ENCODE peak calls at places on chromosomes 16 and 17, in eight cellular contexts. One of them, this sample, is unnamed.

GRCh38 chr16:4564661-4565267 is 8.6 kb downstream of the C16orf96 start:
- DNase-seq in endothelial cell of umbilical vein: no peak
- DNase-seq in GM12891: no peak
- DNase-seq in prostate gland: no peak
- DNase-seq in breast epithelium: no peak
- DNase-seq in H1: no peak
- DNase-seq in GM12878: no peak
- DNase-seq in GM23338: no peak
- DNase-seq in this sample: no peak

GRCh38 chr16:2365397-2365796 is 24.9 kb upstream of the ABCA3 start:
- DNase-seq in endothelial cell of umbilical vein: no peak
- DNase-seq in GM12891: no peak
- DNase-seq in prostate gland: no peak
- DNase-seq in breast epithelium: no peak
- DNase-seq in H1: no peak
- DNase-seq in GM12878: no peak
- DNase-seq in GM23338: no peak
- DNase-seq in this sample: no peak

GRCh38 chr17:79645022-79645776 is 34.3 kb upstream of the RBFOX3 start:
- DNase-seq in endothelial cell of umbilical vein: no peak
- DNase-seq in GM12891: no peak
- DNase-seq in prostate gland: no peak
- DNase-seq in breast epithelium: peak
- DNase-seq in H1: no peak
- DNase-seq in GM12878: no peak
- DNase-seq in GM23338: no peak
- DNase-seq in this sample: no peak

GRCh38 chr16:81650982-81651562 is 128.0 kb upstream of the PLCG2 start:
- DNase-seq in endothelial cell of umbilical vein: no peak
- DNase-seq in GM12891: no peak
- DNase-seq in prostate gland: peak
- DNase-seq in breast epithelium: no peak
- DNase-seq in H1: no peak
- DNase-seq in GM12878: no peak
- DNase-seq in GM23338: peak
- DNase-seq in this sample: no peak

GRCh38 chr17:36188891-36189306 is 7.7 kb downstream of the CCL3L1 start:
- DNase-seq in endothelial cell of umbilical vein: no peak
- DNase-seq in GM12891: no peak
- DNase-seq in prostate gland: no peak
- DNase-seq in breast epithelium: no peak
- DNase-seq in H1: no peak
- DNase-seq in GM12878: peak
- DNase-seq in GM23338: no peak
- DNase-seq in this sample: no peak

GRCh38 chr17:65277576-65277975 is 140.4 kb downstream of the RGS9 start:
- DNase-seq in endothelial cell of umbilical vein: no peak
- DNase-seq in GM12891: no peak
- DNase-seq in prostate gland: no peak
- DNase-seq in breast epithelium: no peak
- DNase-seq in H1: no peak
- DNase-seq in GM12878: no peak
- DNase-seq in GM23338: no peak
- DNase-seq in this sample: no peak

GRCh38 chr16:23955088-23955487 is 119.3 kb downstream of the PRKCB start:
- DNase-seq in endothelial cell of umbilical vein: no peak
- DNase-seq in GM12891: no peak
- DNase-seq in prostate gland: no peak
- DNase-seq in breast epithelium: no peak
- DNase-seq in H1: no peak
- DNase-seq in GM12878: no peak
- DNase-seq in GM23338: no peak
- DNase-seq in this sample: no peak

GRCh38 chr16:79163666-79164377 is 436.7 kb downstream of the MAF start:
- DNase-seq in endothelial cell of umbilical vein: no peak
- DNase-seq in GM12891: no peak
- DNase-seq in prostate gland: no peak
- DNase-seq in breast epithelium: no peak
- DNase-seq in H1: no peak
- DNase-seq in GM12878: no peak
- DNase-seq in GM23338: no peak
- DNase-seq in this sample: no peak

GRCh38 chr16:75087040-75087979 is 29.3 kb downstream of the LDHD start:
- DNase-seq in endothelial cell of umbilical vein: peak
- DNase-seq in GM12891: no peak
- DNase-seq in prostate gland: no peak
- DNase-seq in breast epithelium: no peak
- DNase-seq in H1: no peak
- DNase-seq in GM12878: no peak
- DNase-seq in GM23338: no peak
- DNase-seq in this sample: no peak

GRCh38 chr16:87474566-87474996 is 18.2 kb downstream of the ZCCHC14 start:
- DNase-seq in endothelial cell of umbilical vein: no peak
- DNase-seq in GM12891: no peak
- DNase-seq in prostate gland: no peak
- DNase-seq in breast epithelium: no peak
- DNase-seq in H1: no peak
- DNase-seq in GM12878: no peak
- DNase-seq in GM23338: no peak
- DNase-seq in this sample: no peak

GRCh38 chr16:1174477-1175357 is 21.8 kb downstream of the CACNA1H start:
- DNase-seq in endothelial cell of umbilical vein: no peak
- DNase-seq in GM12891: no peak
- DNase-seq in prostate gland: no peak
- DNase-seq in breast epithelium: no peak
- DNase-seq in H1: no peak
- DNase-seq in GM12878: no peak
- DNase-seq in GM23338: no peak
- DNase-seq in this sample: no peak

GRCh38 chr17:81494984-81495383 is 17.6 kb downstream of the ACTG1 start:
- DNase-seq in endothelial cell of umbilical vein: no peak
- DNase-seq in GM12891: no peak
- DNase-seq in prostate gland: no peak
- DNase-seq in breast epithelium: no peak
- DNase-seq in H1: no peak
- DNase-seq in GM12878: no peak
- DNase-seq in GM23338: no peak
- DNase-seq in this sample: no peak

GRCh38 chr17:55454906-55455474 is 33.4 kb upstream of the MMD start:
- DNase-seq in endothelial cell of umbilical vein: no peak
- DNase-seq in GM12891: no peak
- DNase-seq in prostate gland: peak
- DNase-seq in breast epithelium: no peak
- DNase-seq in H1: no peak
- DNase-seq in GM12878: no peak
- DNase-seq in GM23338: no peak
- DNase-seq in this sample: no peak

GRCh38 chr16:85352221-85352620 is 239.9 kb upstream of the CIBAR2 start:
- DNase-seq in endothelial cell of umbilical vein: peak
- DNase-seq in GM12891: no peak
- DNase-seq in prostate gland: no peak
- DNase-seq in breast epithelium: no peak
- DNase-seq in H1: no peak
- DNase-seq in GM12878: no peak
- DNase-seq in GM23338: peak
- DNase-seq in this sample: no peak

GRCh38 chr17:67531291-67531690 is 154.2 kb downstream of the PITPNC1 start:
- DNase-seq in endothelial cell of umbilical vein: no peak
- DNase-seq in GM12891: no peak
- DNase-seq in prostate gland: no peak
- DNase-seq in breast epithelium: no peak
- DNase-seq in H1: no peak
- DNase-seq in GM12878: no peak
- DNase-seq in GM23338: peak
- DNase-seq in this sample: peak

GRCh38 chr16:30585400-30586191 is at the start of gene ZNF785:
- DNase-seq in endothelial cell of umbilical vein: peak
- DNase-seq in GM12891: peak
- DNase-seq in prostate gland: peak
- DNase-seq in breast epithelium: peak
- DNase-seq in H1: peak
- DNase-seq in GM12878: peak
- DNase-seq in GM23338: peak
- DNase-seq in this sample: peak
- TF ChIP-seq POLR2AphosphoS5 in endothelial cell of umbilical vein: peak
- TF ChIP-seq POLR2AphosphoS5 in GM12891: peak
- TF ChIP-seq POLR2AphosphoS5 in prostate gland: peak
- TF ChIP-seq POLR2AphosphoS5 in breast epithelium: peak
- TF ChIP-seq POLR2AphosphoS5 in H1: peak
- TF ChIP-seq POLR2AphosphoS5 in GM12878: no peak
- TF ChIP-seq POLR2AphosphoS5 in GM23338: peak
- TF ChIP-seq POLR2AphosphoS5 in this sample: no peak

GRCh38 chr17:3683054-3683511 is 12.9 kb downstream of the P2RX5 start:
- DNase-seq in endothelial cell of umbilical vein: peak
- DNase-seq in GM12891: peak
- DNase-seq in prostate gland: no peak
- DNase-seq in breast epithelium: no peak
- DNase-seq in H1: no peak
- DNase-seq in GM12878: peak
- DNase-seq in GM23338: peak
- DNase-seq in this sample: peak

GRCh38 chr17:3682033-3682432 is 13.4 kb downstream of the EMC6 start:
- DNase-seq in endothelial cell of umbilical vein: no peak
- DNase-seq in GM12891: no peak
- DNase-seq in prostate gland: no peak
- DNase-seq in breast epithelium: no peak
- DNase-seq in H1: no peak
- DNase-seq in GM12878: no peak
- DNase-seq in GM23338: no peak
- DNase-seq in this sample: no peak

GRCh38 chr17:3687949-3688614 is 7.9 kb downstream of the P2RX5 start:
- DNase-seq in endothelial cell of umbilical vein: no peak
- DNase-seq in GM12891: no peak
- DNase-seq in prostate gland: no peak
- DNase-seq in breast epithelium: no peak
- DNase-seq in H1: no peak
- DNase-seq in GM12878: no peak
- DNase-seq in GM23338: peak
- DNase-seq in this sample: no peak

GRCh38 chr17:3688852-3689261 is 7.1 kb downstream of the P2RX5 start:
- DNase-seq in endothelial cell of umbilical vein: no peak
- DNase-seq in GM12891: no peak
- DNase-seq in prostate gland: no peak
- DNase-seq in breast epithelium: no peak
- DNase-seq in H1: no peak
- DNase-seq in GM12878: no peak
- DNase-seq in GM23338: no peak
- DNase-seq in this sample: no peak

GRCh38 chr17:3685174-3685812 is 10.7 kb downstream of the P2RX5 start:
- DNase-seq in endothelial cell of umbilical vein: no peak
- DNase-seq in GM12891: no peak
- DNase-seq in prostate gland: no peak
- DNase-seq in breast epithelium: no peak
- DNase-seq in H1: no peak
- DNase-seq in GM12878: no peak
- DNase-seq in GM23338: no peak
- DNase-seq in this sample: no peak
- TF ChIP-seq POLR2AphosphoS5 in endothelial cell of umbilical vein: no peak
- TF ChIP-seq POLR2AphosphoS5 in GM12891: no peak
- TF ChIP-seq POLR2AphosphoS5 in prostate gland: no peak
- TF ChIP-seq POLR2AphosphoS5 in breast epithelium: no peak
- TF ChIP-seq POLR2AphosphoS5 in H1: no peak
- TF ChIP-seq POLR2AphosphoS5 in GM12878: no peak
- TF ChIP-seq POLR2AphosphoS5 in GM23338: no peak
- TF ChIP-seq POLR2AphosphoS5 in this sample: no peak

GRCh38 chr17:74569392-74570003 is 2.2 kb upstream of the CD300H start:
- DNase-seq in endothelial cell of umbilical vein: no peak
- DNase-seq in GM12891: no peak
- DNase-seq in prostate gland: no peak
- DNase-seq in breast epithelium: no peak
- DNase-seq in H1: no peak
- DNase-seq in GM12878: no peak
- DNase-seq in GM23338: peak
- DNase-seq in this sample: no peak
- TF ChIP-seq POLR2AphosphoS5 in endothelial cell of umbilical vein: no peak
- TF ChIP-seq POLR2AphosphoS5 in GM12891: no peak
- TF ChIP-seq POLR2AphosphoS5 in prostate gland: no peak
- TF ChIP-seq POLR2AphosphoS5 in breast epithelium: no peak
- TF ChIP-seq POLR2AphosphoS5 in H1: no peak
- TF ChIP-seq POLR2AphosphoS5 in GM12878: no peak
- TF ChIP-seq POLR2AphosphoS5 in GM23338: no peak
- TF ChIP-seq POLR2AphosphoS5 in this sample: no peak

GRCh38 chr17:61414936-61415251 is 15.3 kb downstream of the TBX2 start:
- DNase-seq in endothelial cell of umbilical vein: no peak
- DNase-seq in GM12891: no peak
- DNase-seq in prostate gland: no peak
- DNase-seq in breast epithelium: peak
- DNase-seq in H1: no peak
- DNase-seq in GM12878: no peak
- DNase-seq in GM23338: no peak
- DNase-seq in this sample: no peak

GRCh38 chr17:61418433-61418832 is 18.8 kb downstream of the TBX2 start:
- DNase-seq in endothelial cell of umbilical vein: no peak
- DNase-seq in GM12891: no peak
- DNase-seq in prostate gland: no peak
- DNase-seq in breast epithelium: no peak
- DNase-seq in H1: no peak
- DNase-seq in GM12878: no peak
- DNase-seq in GM23338: no peak
- DNase-seq in this sample: no peak

GRCh38 chr17:61416211-61416539 is 16.5 kb downstream of the TBX2 start:
- DNase-seq in endothelial cell of umbilical vein: no peak
- DNase-seq in GM12891: no peak
- DNase-seq in prostate gland: no peak
- DNase-seq in breast epithelium: no peak
- DNase-seq in H1: no peak
- DNase-seq in GM12878: no peak
- DNase-seq in GM23338: no peak
- DNase-seq in this sample: no peak

GRCh38 chr17:61415374-61416210 is 15.9 kb downstream of the TBX2 start:
- DNase-seq in endothelial cell of umbilical vein: no peak
- DNase-seq in GM12891: no peak
- DNase-seq in prostate gland: peak
- DNase-seq in breast epithelium: peak
- DNase-seq in H1: no peak
- DNase-seq in GM12878: no peak
- DNase-seq in GM23338: no peak
- DNase-seq in this sample: no peak

DNA sequence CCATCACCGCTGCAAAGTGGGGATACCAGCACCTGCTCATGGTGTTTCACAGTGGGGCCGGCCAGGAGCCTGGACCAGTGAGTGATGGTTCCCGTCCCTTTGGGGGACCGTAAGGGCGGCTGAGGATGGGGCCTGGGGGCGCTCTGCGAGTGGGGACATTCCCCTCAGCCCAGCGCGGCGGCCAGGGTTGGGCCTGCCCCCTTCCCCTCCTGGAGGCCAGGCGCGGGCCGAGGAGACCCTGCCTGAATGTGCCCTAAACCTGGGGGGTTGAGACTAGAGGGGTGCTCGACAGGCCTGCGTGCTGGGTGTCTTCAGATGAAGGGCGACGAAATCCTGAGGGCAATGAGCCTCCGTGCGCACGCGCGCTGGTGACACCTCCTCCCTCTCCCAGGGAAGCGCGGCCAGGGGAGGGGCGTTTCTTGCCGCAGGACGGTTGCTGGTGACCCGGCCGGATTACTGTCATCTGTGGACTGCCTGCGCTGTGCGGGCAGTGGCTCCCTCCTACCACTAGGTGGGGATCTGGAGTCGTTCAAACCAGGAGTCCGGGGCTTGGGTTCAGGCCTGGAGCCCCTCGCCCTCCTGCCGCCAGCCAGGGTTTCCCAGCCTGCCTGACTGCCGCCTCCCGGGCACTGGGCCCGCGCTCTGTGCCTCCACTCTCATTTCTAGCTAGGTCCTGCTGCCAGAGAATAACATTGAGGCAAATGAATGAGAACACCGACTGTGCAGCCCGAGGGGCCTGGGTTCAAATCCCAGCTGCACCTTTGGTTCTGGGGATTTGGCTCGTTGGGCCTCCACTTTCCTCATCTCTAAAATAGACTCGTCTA is 17.1 kb downstream of the TBX2 start:
- DNase-seq in endothelial cell of umbilical vein: peak
- DNase-seq in GM12891: peak
- DNase-seq in prostate gland: peak
- DNase-seq in breast epithelium: peak
- DNase-seq in H1: peak
- DNase-seq in GM12878: no peak
- DNase-seq in GM23338: peak
- DNase-seq in this sample: no peak
- TF ChIP-seq POLR2AphosphoS5 in endothelial cell of umbilical vein: no peak
- TF ChIP-seq POLR2AphosphoS5 in GM12891: no peak
- TF ChIP-seq POLR2AphosphoS5 in prostate gland: peak
- TF ChIP-seq POLR2AphosphoS5 in breast epithelium: no peak
- TF ChIP-seq POLR2AphosphoS5 in H1: no peak
- TF ChIP-seq POLR2AphosphoS5 in GM12878: no peak
- TF ChIP-seq POLR2AphosphoS5 in GM23338: peak
- TF ChIP-seq POLR2AphosphoS5 in this sample: no peak

This sample was measured in GM12892.